ENCODE peak calls at places on chromosome 4, in six cellular contexts. One of them, this sample, is unnamed.

GRCh38 chr4:20724915-20725314 is 24.7 kb downstream of the PACRGL start:
- DNase-seq in fibroblast of the aortic adventitia: no peak
- DNase-seq in brain microvascular endothelial cell: no peak
- DNase-seq in GM20000: no peak
- DNase-seq in dorsolateral prefrontal cortex: no peak
- DNase-seq in nephron progenitor cell: no peak
- DNase-seq in this sample: no peak

GRCh38 chr4:165248102-165248501 is 40.7 kb downstream of the KLHL2 start:
- DNase-seq in GM20000: no peak
- DNase-seq in fibroblast of the aortic adventitia: no peak
- DNase-seq in dorsolateral prefrontal cortex: no peak
- DNase-seq in nephron progenitor cell: no peak
- DNase-seq in brain microvascular endothelial cell: no peak
- DNase-seq in this sample: no peak

GRCh38 chr4:152784490-152785195 is 4.9 kb downstream of the ARFIP1 start:
- DNase-seq in fibroblast of the aortic adventitia: peak
- DNase-seq in dorsolateral prefrontal cortex: no peak
- DNase-seq in GM20000: no peak
- DNase-seq in brain microvascular endothelial cell: peak
- DNase-seq in nephron progenitor cell: peak
- DNase-seq in this sample: peak

GRCh38 chr4:12110607-12111006 is 681.9 kb upstream of the HS3ST1 start:
- DNase-seq in brain microvascular endothelial cell: no peak
- DNase-seq in fibroblast of the aortic adventitia: no peak
- DNase-seq in dorsolateral prefrontal cortex: no peak
- DNase-seq in nephron progenitor cell: no peak
- DNase-seq in GM20000: no peak
- DNase-seq in this sample: no peak

GRCh38 chr4:182478475-182478874 is 235.3 kb downstream of the TENM3 start:
- DNase-seq in brain microvascular endothelial cell: peak
- DNase-seq in dorsolateral prefrontal cortex: no peak
- DNase-seq in fibroblast of the aortic adventitia: peak
- DNase-seq in nephron progenitor cell: no peak
- DNase-seq in GM20000: peak
- DNase-seq in this sample: peak

GRCh38 chr4:2248044-2248780 is 6.3 kb upstream of the HAUS3 start:
- DNase-seq in fibroblast of the aortic adventitia: no peak
- DNase-seq in dorsolateral prefrontal cortex: no peak
- DNase-seq in GM20000: peak
- DNase-seq in brain microvascular endothelial cell: no peak
- DNase-seq in nephron progenitor cell: peak
- DNase-seq in this sample: no peak

GRCh38 chr4:125125256-125125655 is 189.5 kb upstream of the FAT4 start:
- DNase-seq in nephron progenitor cell: no peak
- DNase-seq in brain microvascular endothelial cell: no peak
- DNase-seq in GM20000: no peak
- DNase-seq in dorsolateral prefrontal cortex: no peak
- DNase-seq in fibroblast of the aortic adventitia: peak
- DNase-seq in this sample: no peak

GRCh38 chr4:40606239-40606767 is 23.4 kb downstream of the RBM47 start:
- DNase-seq in fibroblast of the aortic adventitia: no peak
- DNase-seq in GM20000: no peak
- DNase-seq in nephron progenitor cell: no peak
- DNase-seq in dorsolateral prefrontal cortex: no peak
- DNase-seq in brain microvascular endothelial cell: no peak
- DNase-seq in this sample: no peak

GRCh38 chr4:98612318-98613250 is 45.8 kb downstream of the TSPAN5 start:
- DNase-seq in fibroblast of the aortic adventitia: no peak
- DNase-seq in nephron progenitor cell: no peak
- DNase-seq in brain microvascular endothelial cell: no peak
- DNase-seq in GM20000: no peak
- DNase-seq in dorsolateral prefrontal cortex: peak
- DNase-seq in this sample: no peak

GRCh38 chr4:170139764-170140163 is 50.0 kb upstream of the AADAT start:
- DNase-seq in brain microvascular endothelial cell: peak
- DNase-seq in GM20000: no peak
- DNase-seq in fibroblast of the aortic adventitia: peak
- DNase-seq in dorsolateral prefrontal cortex: no peak
- DNase-seq in nephron progenitor cell: no peak
- DNase-seq in this sample: peak

GRCh38 chr4:47287735-47288134 is 175.8 kb downstream of the COMMD8 start:
- DNase-seq in nephron progenitor cell: no peak
- DNase-seq in brain microvascular endothelial cell: peak
- DNase-seq in fibroblast of the aortic adventitia: peak
- DNase-seq in dorsolateral prefrontal cortex: no peak
- DNase-seq in GM20000: peak
- DNase-seq in this sample: peak

GRCh38 chr4:150366487-150366999 is 215.4 kb upstream of the MAB21L2 start:
- DNase-seq in dorsolateral prefrontal cortex: no peak
- DNase-seq in brain microvascular endothelial cell: no peak
- DNase-seq in fibroblast of the aortic adventitia: no peak
- DNase-seq in nephron progenitor cell: peak
- DNase-seq in GM20000: peak
- DNase-seq in this sample: no peak

GRCh38 chr4:72418458-72418857 is 150.6 kb downstream of the ADAMTS3 start:
- DNase-seq in fibroblast of the aortic adventitia: peak
- DNase-seq in brain microvascular endothelial cell: peak
- DNase-seq in GM20000: no peak
- DNase-seq in nephron progenitor cell: no peak
- DNase-seq in dorsolateral prefrontal cortex: peak
- DNase-seq in this sample: peak

GRCh38 chr4:48180234-48180633 is 46.2 kb upstream of the TXK start:
- DNase-seq in brain microvascular endothelial cell: no peak
- DNase-seq in nephron progenitor cell: no peak
- DNase-seq in fibroblast of the aortic adventitia: no peak
- DNase-seq in dorsolateral prefrontal cortex: no peak
- DNase-seq in GM20000: no peak
- DNase-seq in this sample: no peak

GRCh38 chr4:62279689-62280088 is 1079.6 kb downstream of the ADGRL3 start:
- DNase-seq in nephron progenitor cell: no peak
- DNase-seq in brain microvascular endothelial cell: no peak
- DNase-seq in dorsolateral prefrontal cortex: no peak
- DNase-seq in fibroblast of the aortic adventitia: no peak
- DNase-seq in GM20000: no peak
- DNase-seq in this sample: no peak

GRCh38 chr4:30073001-30073710 is 647.0 kb upstream of the PCDH7 start:
- DNase-seq in fibroblast of the aortic adventitia: no peak
- DNase-seq in GM20000: no peak
- DNase-seq in brain microvascular endothelial cell: no peak
- DNase-seq in dorsolateral prefrontal cortex: no peak
- DNase-seq in nephron progenitor cell: no peak
- DNase-seq in this sample: no peak

GRCh38 chr4:140497428-140497775 is 691 bp downstream of the MGAT4D start:
- DNase-seq in nephron progenitor cell: no peak
- DNase-seq in GM20000: no peak
- DNase-seq in brain microvascular endothelial cell: no peak
- DNase-seq in dorsolateral prefrontal cortex: no peak
- DNase-seq in fibroblast of the aortic adventitia: no peak
- DNase-seq in this sample: no peak

GRCh38 chr4:117422272-117422671 is 336.9 kb upstream of the TRAM1L1 start:
- DNase-seq in GM20000: no peak
- DNase-seq in nephron progenitor cell: no peak
- DNase-seq in brain microvascular endothelial cell: no peak
- DNase-seq in dorsolateral prefrontal cortex: no peak
- DNase-seq in fibroblast of the aortic adventitia: no peak
- DNase-seq in this sample: no peak

GRCh38 chr4:58749206-58749605 is 1639.0 kb upstream of the IGFBP7 start:
- DNase-seq in fibroblast of the aortic adventitia: no peak
- DNase-seq in dorsolateral prefrontal cortex: no peak
- DNase-seq in GM20000: no peak
- DNase-seq in brain microvascular endothelial cell: no peak
- DNase-seq in nephron progenitor cell: no peak
- DNase-seq in this sample: no peak

GRCh38 chr4:104128850-104129213 is 365.9 kb downstream of the CXXC4 start:
- DNase-seq in brain microvascular endothelial cell: no peak
- DNase-seq in GM20000: no peak
- DNase-seq in nephron progenitor cell: no peak
- DNase-seq in fibroblast of the aortic adventitia: no peak
- DNase-seq in dorsolateral prefrontal cortex: no peak
- DNase-seq in this sample: no peak

GRCh38 chr4:2797545-2798305 is 4.8 kb downstream of the SH3BP2 start:
- DNase-seq in brain microvascular endothelial cell: no peak
- DNase-seq in nephron progenitor cell: no peak
- DNase-seq in dorsolateral prefrontal cortex: no peak
- DNase-seq in GM20000: no peak
- DNase-seq in fibroblast of the aortic adventitia: no peak
- DNase-seq in this sample: no peak

GRCh38 chr4:15106417-15106816 is 104.1 kb downstream of the CPEB2 start:
- DNase-seq in brain microvascular endothelial cell: peak
- DNase-seq in GM20000: no peak
- DNase-seq in dorsolateral prefrontal cortex: no peak
- DNase-seq in fibroblast of the aortic adventitia: no peak
- DNase-seq in nephron progenitor cell: no peak
- DNase-seq in this sample: no peak

GRCh38 chr4:1081689-1082040 is 31.7 kb downstream of the RNF212 start:
- DNase-seq in brain microvascular endothelial cell: no peak
- DNase-seq in GM20000: no peak
- DNase-seq in nephron progenitor cell: no peak
- DNase-seq in dorsolateral prefrontal cortex: no peak
- DNase-seq in fibroblast of the aortic adventitia: peak
- DNase-seq in this sample: no peak

GRCh38 chr4:921830-922331 is 10.2 kb downstream of the GAK start:
- DNase-seq in GM20000: peak
- DNase-seq in fibroblast of the aortic adventitia: no peak
- DNase-seq in nephron progenitor cell: no peak
- DNase-seq in brain microvascular endothelial cell: no peak
- DNase-seq in dorsolateral prefrontal cortex: no peak
- DNase-seq in this sample: no peak

GRCh38 chr4:83486457-83487129 is 1.7 kb upstream of the ABRAXAS1 start:
- DNase-seq in fibroblast of the aortic adventitia: no peak
- DNase-seq in brain microvascular endothelial cell: no peak
- DNase-seq in GM20000: no peak
- DNase-seq in nephron progenitor cell: no peak
- DNase-seq in dorsolateral prefrontal cortex: no peak
- DNase-seq in this sample: no peak

GRCh38 chr4:83489711-83490326 is 4.9 kb upstream of the ABRAXAS1 start:
- DNase-seq in GM20000: no peak
- DNase-seq in brain microvascular endothelial cell: no peak
- DNase-seq in dorsolateral prefrontal cortex: no peak
- DNase-seq in nephron progenitor cell: no peak
- DNase-seq in fibroblast of the aortic adventitia: no peak
- DNase-seq in this sample: no peak

DNA sequence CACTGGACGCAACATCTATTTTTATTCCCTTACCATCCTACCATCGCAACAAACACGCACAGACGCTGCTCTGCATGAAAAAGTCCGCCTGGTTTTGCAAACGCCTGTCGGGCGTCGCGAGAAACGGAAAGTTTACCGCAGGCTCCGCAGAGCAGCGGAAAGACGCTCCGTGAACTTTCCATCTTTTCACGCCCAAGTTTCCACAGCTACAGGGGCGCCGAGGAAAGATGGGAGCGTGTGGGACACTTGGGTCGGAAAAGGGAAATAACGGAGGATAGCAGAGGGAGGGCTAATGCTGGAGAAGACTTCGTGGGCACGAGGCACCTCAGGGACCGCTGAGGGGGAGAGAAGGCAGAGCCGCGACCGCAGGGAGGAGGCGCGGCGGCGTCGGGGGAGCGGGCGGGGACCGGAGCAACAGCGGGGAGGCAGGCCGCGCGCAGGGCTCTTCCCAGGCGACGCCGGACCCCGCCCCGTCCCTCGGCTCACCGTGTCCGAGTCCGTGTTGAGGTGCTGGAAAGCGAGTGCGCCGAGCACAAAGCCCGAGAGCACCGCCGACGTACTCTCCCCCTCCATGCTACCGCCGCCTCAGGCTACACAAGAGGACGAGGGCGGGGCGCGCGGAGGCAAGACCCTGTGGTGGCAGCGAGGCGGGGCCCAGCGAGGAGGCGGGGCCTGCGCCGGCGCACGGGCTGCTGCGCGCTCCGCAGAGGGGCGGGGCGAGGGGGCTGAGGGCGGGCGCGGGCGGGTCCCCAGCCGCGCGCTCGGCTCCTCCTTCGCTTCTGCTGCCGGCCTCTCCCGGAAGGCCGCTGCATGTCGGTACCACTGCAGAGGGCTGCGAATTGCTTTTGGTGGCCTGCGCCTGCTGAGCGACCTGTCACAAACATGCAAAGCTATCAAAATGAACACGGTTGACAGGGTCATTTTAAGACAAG is at the start of gene ABRAXAS1:
- DNase-seq in dorsolateral prefrontal cortex: peak
- DNase-seq in GM20000: peak
- DNase-seq in brain microvascular endothelial cell: peak
- DNase-seq in fibroblast of the aortic adventitia: peak
- DNase-seq in nephron progenitor cell: peak
- DNase-seq in this sample: peak
- TF ChIP-seq CTCF in dorsolateral prefrontal cortex: no peak
- TF ChIP-seq CTCF in GM20000: no peak
- TF ChIP-seq CTCF in brain microvascular endothelial cell: no peak
- TF ChIP-seq CTCF in fibroblast of the aortic adventitia: peak
- TF ChIP-seq CTCF in nephron progenitor cell: no peak
- TF ChIP-seq CTCF in this sample: no peak

DNA sequence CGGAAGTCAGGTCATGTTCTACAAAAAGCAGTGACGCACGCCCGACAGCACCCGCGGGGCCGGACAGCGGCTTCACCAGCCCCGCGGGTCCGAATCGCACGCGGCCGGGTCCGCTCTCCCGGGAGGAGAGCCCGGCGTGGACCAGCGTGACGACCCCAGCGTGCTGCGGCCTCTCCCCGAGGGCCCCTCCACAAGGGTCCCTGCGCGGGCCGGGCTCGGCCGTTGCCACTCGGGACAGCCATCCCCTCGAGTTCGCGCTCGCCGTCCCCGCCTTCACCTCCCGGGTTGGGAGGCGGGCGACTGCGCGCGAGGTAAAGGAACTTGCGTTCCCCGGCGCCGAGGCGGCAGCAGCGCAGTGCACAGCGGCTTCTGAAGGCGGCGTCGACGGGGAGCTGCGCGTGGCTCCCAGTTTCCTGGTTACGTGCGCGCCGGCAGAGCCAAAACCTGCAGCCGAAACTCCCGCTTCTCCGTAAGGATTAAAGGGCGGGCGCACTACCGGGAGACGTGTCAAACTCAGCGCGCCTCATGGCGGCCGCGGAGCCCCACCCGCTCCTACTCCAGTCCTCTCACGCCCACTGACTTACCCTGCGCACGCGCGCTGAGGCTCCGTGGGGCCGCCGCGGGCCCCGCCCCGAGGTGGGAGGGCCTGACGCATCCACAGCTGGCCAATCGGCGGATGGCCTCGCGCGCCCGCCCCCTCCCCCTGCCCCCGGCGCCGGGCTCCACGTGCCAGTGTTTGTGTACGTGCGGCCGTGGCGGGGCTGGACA is 416 bp upstream of the LRP2BP start:
- DNase-seq in fibroblast of the aortic adventitia: peak
- DNase-seq in brain microvascular endothelial cell: peak
- DNase-seq in GM20000: peak
- DNase-seq in dorsolateral prefrontal cortex: peak
- DNase-seq in nephron progenitor cell: peak
- DNase-seq in this sample: peak
- TF ChIP-seq CTCF in fibroblast of the aortic adventitia: no peak
- TF ChIP-seq CTCF in brain microvascular endothelial cell: no peak
- TF ChIP-seq CTCF in GM20000: no peak
- TF ChIP-seq CTCF in dorsolateral prefrontal cortex: no peak
- TF ChIP-seq CTCF in nephron progenitor cell: no peak
- TF ChIP-seq CTCF in this sample: no peak

GRCh38 chr4:129043523-129043922 is 49.8 kb downstream of the SCLT1 start:
- DNase-seq in fibroblast of the aortic adventitia: peak
- DNase-seq in dorsolateral prefrontal cortex: no peak
- DNase-seq in brain microvascular endothelial cell: peak
- DNase-seq in nephron progenitor cell: no peak
- DNase-seq in GM20000: no peak
- DNase-seq in this sample: peak
- TF ChIP-seq CTCF in fibroblast of the aortic adventitia: peak
- TF ChIP-seq CTCF in dorsolateral prefrontal cortex: no peak
- TF ChIP-seq CTCF in brain microvascular endothelial cell: peak
- TF ChIP-seq CTCF in nephron progenitor cell: no peak
- TF ChIP-seq CTCF in GM20000: no peak
- TF ChIP-seq CTCF in this sample: peak

GRCh38 chr4:159398236-159398638 is 295.4 kb downstream of the RAPGEF2 start:
- DNase-seq in nephron progenitor cell: no peak
- DNase-seq in brain microvascular endothelial cell: no peak
- DNase-seq in dorsolateral prefrontal cortex: no peak
- DNase-seq in GM20000: no peak
- DNase-seq in fibroblast of the aortic adventitia: no peak
- DNase-seq in this sample: no peak
- TF ChIP-seq CTCF in nephron progenitor cell: no peak
- TF ChIP-seq CTCF in brain microvascular endothelial cell: peak
- TF ChIP-seq CTCF in dorsolateral prefrontal cortex: no peak
- TF ChIP-seq CTCF in GM20000: no peak
- TF ChIP-seq CTCF in fibroblast of the aortic adventitia: no peak
- TF ChIP-seq CTCF in this sample: no peak